ENCODE peak calls at places on chromosomes 16 and 17, in six cellular contexts. S is cardiac fibroblast; O is lower lobe of right lung; Q is transverse colon; T is CD8-positive, alpha-beta memory T cell; A is psoas muscle. K is an unnamed sample.
A peak's percentile ranks its signal among the peaks of the same experiment; 100 is the strongest.

GRCh38 chr17:15462962-15463361 is 4.5 kb downstream of the CDRT4 start:
- DNase-seq in S (no peak), O (no peak), Q (no peak), T (no peak), A (peak; percentile 34), K (no peak)

GRCh38 chr17:30389755-30390300 is 11.1 kb downstream of the CPD start:
- DNase-seq in S (peak; percentile 74), O (no peak), Q (no peak), T (no peak), A (no peak), K (no peak)

GRCh38 chr16:8919089-8919933 is 37.2 kb downstream of the LITAFD start:
- DNase-seq in S (no peak), O (no peak), Q (no peak), T (no peak), A (no peak), K (no peak)

GRCh38 chr16:13351222-13351621 is 449.8 kb downstream of the SHISA9 start:
- DNase-seq in S (no peak), O (no peak), Q (no peak), T (no peak), A (no peak), K (no peak)

GRCh38 chr17:77842148-77842905 is 116.2 kb upstream of the TNRC6C start:
- DNase-seq in S (peak; percentile 44), O (peak; percentile 33), Q (peak; percentile 29), T (no peak), A (no peak), K (peak; percentile 26)

GRCh38 chr16:85124636-85125346 is 12.5 kb upstream of the CIBAR2 start:
- DNase-seq in S (peak; percentile 37), O (no peak), Q (no peak), T (no peak), A (no peak), K (no peak)

GRCh38 chr17:11948791-11949190 is 48.5 kb downstream of the ZNF18 start:
- DNase-seq in S (peak; percentile 72), O (no peak), Q (no peak), T (no peak), A (peak; percentile 26), K (no peak)

GRCh38 chr17:15091825-15092224 is 173.3 kb downstream of the PMP22 start:
- DNase-seq in S (no peak), O (no peak), Q (no peak), T (no peak), A (no peak), K (no peak)

GRCh38 chr16:73152731-73153130 is 104.8 kb upstream of the ZFHX3 start:
- DNase-seq in S (no peak), O (no peak), Q (no peak), T (no peak), A (no peak), K (no peak)

GRCh38 chr16:57653936-57654335 is 14.2 kb upstream of the ADGRG3 start:
- DNase-seq in S (no peak), O (no peak), Q (no peak), T (no peak), A (no peak), K (no peak)

GRCh38 chr17:80931421-80932265 is 60.0 kb upstream of the CHMP6 start:
- DNase-seq in S (peak; percentile 46), O (no peak), Q (no peak), T (no peak), A (no peak), K (peak; percentile 22)

GRCh38 chr17:71460943-71461342 is 659.9 kb upstream of the SOX9 start:
- DNase-seq in S (peak; percentile 52), O (no peak), Q (peak; percentile 34), T (no peak), A (no peak), K (peak; percentile 5)

GRCh38 chr16:86044241-86044671 is 145.3 kb downstream of the IRF8 start:
- DNase-seq in S (peak; percentile 24), O (no peak), Q (peak; percentile 39), T (peak; percentile 25), A (peak; percentile 34), K (no peak)

GRCh38 chr16:52545544-52546262 is 1.2 kb downstream of the TOX3 start:
- DNase-seq in S (no peak), O (no peak), Q (no peak), T (no peak), A (no peak), K (no peak)
- H3K4me3 ChIP-seq in S (no peak overlapping the region), O (peak overlapping the region; percentile 48), Q (peak overlapping the region; percentile 48), T (no peak overlapping the region), A (peak overlapping the region; percentile 44), K (peak overlapping the region; percentile 67)

DNA sequence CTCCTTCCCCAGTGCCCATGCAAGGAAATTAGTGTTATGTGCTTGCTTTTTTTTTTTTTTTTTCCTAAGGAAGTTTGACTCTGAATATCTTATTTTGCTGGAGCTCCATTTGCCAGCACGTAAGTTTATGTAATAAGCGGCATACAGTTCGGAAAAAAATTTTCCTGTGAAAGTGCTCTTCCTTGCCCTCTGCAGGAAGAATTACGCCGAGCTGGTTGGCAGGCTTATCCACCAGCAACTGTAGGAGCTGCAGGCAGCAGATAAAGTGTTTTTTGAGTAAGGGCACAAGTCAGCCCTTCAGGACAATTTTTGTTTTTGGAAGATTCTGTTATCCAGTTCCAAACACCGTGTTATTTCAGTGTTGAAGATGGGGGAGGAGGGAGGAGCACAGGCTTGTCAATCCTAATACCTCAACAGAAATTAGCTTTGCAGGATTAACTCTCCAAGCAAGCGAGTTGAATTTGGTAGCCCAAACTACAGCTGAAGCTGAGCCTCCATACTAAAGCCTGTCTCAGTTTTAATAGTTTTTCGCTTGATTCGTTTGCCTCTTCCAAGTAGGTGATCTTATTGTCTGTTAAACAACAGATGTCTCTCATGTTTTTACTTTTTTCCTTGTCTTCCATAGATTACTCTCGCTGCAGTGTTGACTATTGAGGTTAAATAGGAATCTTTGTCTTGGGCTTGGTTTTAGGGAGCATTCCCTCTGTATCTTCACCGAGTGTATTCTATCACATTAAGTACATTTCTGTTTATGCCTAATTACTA is 1.1 kb downstream of the SPECC1 start:
- DNase-seq in S (peak; percentile 66), O (no peak), Q (peak; percentile 20), T (peak; percentile 7), A (no peak), K (peak; percentile 61)
- H3K4me3 ChIP-seq in S (peak overlapping the region; percentile 18), O (peak overlapping the region; percentile 67), Q (peak overlapping the region; percentile 19), T (peak overlapping the region; percentile 82), A (peak overlapping the region; percentile 72), K (peak overlapping the region; percentile 85)

GRCh38 chr17:82536220-82537201 is 17.0 kb downstream of the FOXK2 start:
- DNase-seq in S (peak; percentile 89), O (peak; percentile 67), Q (no peak), T (no peak), A (no peak), K (no peak)
- H3K4me3 ChIP-seq in S (no peak overlapping the region), O (peak overlapping the region; percentile 17), Q (no peak overlapping the region), T (no peak overlapping the region), A (peak overlapping the region; percentile 42), K (peak overlapping the region; percentile 20)

GRCh38 chr17:64019486-64020067 is 856 bp downstream of the ICAM2 start:
- DNase-seq in S (no peak), O (no peak), Q (no peak), T (no peak), A (no peak), K (no peak)
- H3K4me3 ChIP-seq in S (no peak overlapping the region), O (peak overlapping the region; percentile 64), Q (peak overlapping the region; percentile 6), T (peak overlapping the region; percentile 83), A (peak overlapping the region; percentile 68), K (peak overlapping the region; percentile 39)

DNA sequence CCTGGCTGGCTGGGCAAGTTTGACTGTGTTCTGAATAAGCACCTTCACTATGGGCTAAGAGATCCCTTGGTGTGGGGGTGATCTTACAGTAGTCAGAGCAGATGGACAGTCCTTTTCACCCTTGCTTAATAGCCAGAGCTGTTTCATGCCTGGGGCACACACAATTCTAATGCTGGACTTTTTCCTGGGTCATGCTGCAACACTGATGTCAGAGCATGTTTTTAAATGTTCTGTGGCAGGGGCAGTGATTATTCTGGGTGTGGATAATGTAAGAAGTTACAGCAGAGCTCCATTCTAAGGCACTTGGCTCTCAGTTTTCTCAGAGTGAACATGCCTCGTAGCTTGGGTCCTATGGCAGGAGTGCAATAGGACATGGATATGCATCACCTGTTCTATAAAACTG is 4.0 kb upstream of the CD68 start:
- DNase-seq in S (no peak), O (no peak), Q (no peak), T (no peak), A (no peak), K (no peak)
- H3K4me3 ChIP-seq in S (no peak overlapping the region), O (peak overlapping the region; percentile 81), Q (no peak overlapping the region), T (no peak overlapping the region), A (peak overlapping the region; percentile 100), K (no peak overlapping the region)

GRCh38 chr16:87780385-87780989 is 14.7 kb upstream of the KLHDC4 start:
- DNase-seq in S (peak; percentile 57), O (peak; percentile 81), Q (peak; percentile 49), T (peak; percentile 44), A (no peak), K (no peak)

GRCh38 chr16:87778830-87779579 is 13.2 kb upstream of the KLHDC4 start:
- DNase-seq in S (peak; percentile 97), O (peak; percentile 96), Q (peak; percentile 93), T (peak; percentile 88), A (peak; percentile 91), K (peak; percentile 84)

GRCh38 chr16:87778476-87778829 is 12.7 kb upstream of the KLHDC4 start:
- DNase-seq in S (no peak), O (no peak), Q (no peak), T (no peak), A (no peak), K (no peak)
- H3K4me3 ChIP-seq in S (no peak overlapping the region), O (no peak overlapping the region), Q (no peak overlapping the region), T (no peak overlapping the region), A (no peak overlapping the region), K (no peak overlapping the region)

GRCh38 chr16:68005786-68006286 is 6.6 kb upstream of the DPEP2 start:
- DNase-seq in S (no peak), O (peak; percentile 77), Q (peak; percentile 47), T (peak; percentile 70), A (no peak), K (no peak)
- H3K4me3 ChIP-seq in S (no peak overlapping the region), O (no peak overlapping the region), Q (no peak overlapping the region), T (no peak overlapping the region), A (no peak overlapping the region), K (no peak overlapping the region)

DNA sequence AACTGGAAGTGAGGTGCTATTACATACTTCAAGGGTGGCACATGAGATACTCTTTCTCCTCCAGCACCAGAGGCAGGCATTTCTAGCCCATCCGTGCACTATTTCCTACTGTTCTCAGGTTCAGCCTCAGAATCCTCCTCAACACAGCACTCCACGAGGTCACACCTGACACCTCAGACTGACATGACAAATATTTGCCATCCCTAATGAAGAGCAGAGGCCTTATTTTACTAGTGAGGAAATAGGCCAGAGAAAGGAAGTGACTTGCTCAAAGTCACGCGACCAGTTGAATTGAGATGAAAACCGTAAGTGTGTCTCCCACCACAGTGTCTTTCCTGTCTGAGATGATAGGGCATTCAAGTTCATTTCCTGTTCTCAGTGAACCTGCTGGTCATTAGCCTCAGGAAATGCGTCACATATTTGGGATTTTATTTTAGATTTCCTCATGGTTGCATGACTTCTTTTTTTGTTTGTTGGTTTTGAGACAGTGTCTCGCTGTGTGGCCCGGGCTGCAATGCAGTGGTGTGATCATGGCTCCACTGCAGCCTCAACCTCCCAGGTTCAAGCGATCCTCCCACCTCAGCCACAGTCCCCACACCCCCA is 23.5 kb downstream of the SEZ6 start:
- DNase-seq in S (peak; percentile 77), O (no peak), Q (peak; percentile 16), T (peak; percentile 78), A (no peak), K (no peak)
- H3K4me3 ChIP-seq in S (no peak overlapping the region), O (no peak overlapping the region), Q (no peak overlapping the region), T (no peak overlapping the region), A (no peak overlapping the region), K (no peak overlapping the region)